ENCODE peak calls at places on chromosomes 6 and 20, in seven cellular contexts. Q is G401; U is CD8-positive, alpha-beta T cell; A is mesendoderm; Y is memory B cell; X is activated CD4-positive, alpha-beta T cell treated with anti-CD3 and anti-CD28 coated beads, Interleukin-2, amount 50 U/mL, for 24 hours; O is CD4-positive, CD25-positive, alpha-beta regulatory T cell. G is an unnamed sample.

GRCh38 chr6:56890683-56891429 is 64.1 kb upstream of the BEND6 start:
- DNase-seq in Q (no peak), U (no peak), A (peak; percentile 48), Y (no peak), X (no peak), O (peak; percentile 60), G (peak; percentile 58)

GRCh38 chr6:166596741-166597507 is 10.4 kb upstream of the RAMACL start:
- DNase-seq in Q (no peak), U (no peak), A (no peak), Y (no peak), X (no peak), O (no peak), G (no peak)

GRCh38 chr6:143911028-143911427 is 46.8 kb downstream of the ZC2HC1B start:
- DNase-seq in Q (no peak), U (no peak), A (no peak), Y (no peak), X (no peak), O (no peak), G (no peak)

GRCh38 chr6:5361371-5361770 is 100.1 kb downstream of the FARS2 start:
- DNase-seq in Q (no peak), U (no peak), A (no peak), Y (no peak), X (no peak), O (no peak), G (no peak)

GRCh38 chr6:170584954-170585498 is 589 bp upstream of the PDCD2 start:
- DNase-seq in Q (no peak), U (no peak), A (peak; percentile 69), Y (no peak), X (no peak), O (peak; percentile 19), G (no peak)

GRCh38 chr6:6315660-6316059 is 4.8 kb downstream of the F13A1 start:
- DNase-seq in Q (peak; percentile 62), U (no peak), A (peak; percentile 70), Y (peak; percentile 47), X (peak; percentile 7), O (peak; percentile 37), G (peak; percentile 12)

GRCh38 chr6:14423330-14423729 is 305.8 kb downstream of the CD83 start:
- DNase-seq in Q (no peak), U (no peak), A (no peak), Y (no peak), X (no peak), O (no peak), G (no peak)

GRCh38 chr6:137754366-137754765 is 112.7 kb upstream of the TNFAIP3 start:
- DNase-seq in Q (no peak), U (no peak), A (no peak), Y (no peak), X (no peak), O (no peak), G (no peak)

GRCh38 chr20:45174434-45175364 is at the start of gene PI3:
- DNase-seq in Q (no peak), U (no peak), A (no peak), Y (no peak), X (no peak), O (no peak), G (no peak)

GRCh38 chr6:150902142-150902800 is 36.8 kb downstream of the MTHFD1L start:
- DNase-seq in Q (no peak), U (no peak), A (peak; percentile 39), Y (no peak), X (no peak), O (no peak), G (no peak)

GRCh38 chr6:33840064-33840926 is 36.5 kb upstream of the MLN start:
- DNase-seq in Q (peak; percentile 34), U (no peak), A (peak; percentile 96), Y (no peak), X (peak; percentile 51), O (peak; percentile 80), G (peak; percentile 40)

GRCh38 chr6:26383624-26384417 is 913 bp downstream of the BTN2A2 start:
- DNase-seq in Q (peak; percentile 75), U (no peak), A (peak; percentile 63), Y (no peak), X (no peak), O (peak; percentile 34), G (no peak)

GRCh38 chr6:32685603-32686002 is 19.1 kb upstream of the HLA-DQB1 start:
- DNase-seq in Q (no peak), U (no peak), A (no peak), Y (no peak), X (peak; percentile 15), O (peak; percentile 92), G (peak; percentile 30)

G was measured in GM18507.